ENCODE peak calls at places on chromosome 7, in seven cellular contexts. J is IMR-90, C is H1, E is H9, W is mesendoderm, T is mesenchymal stem cell, P is trophoblast cell. F is an unnamed sample.

GRCh38 chr7:33805630-33806233 is 99.6 kb upstream of the BMPER start:
- DNase-seq in T (peak), J (peak), E (no peak), W (peak), C (no peak), P (no peak), F (no peak)

GRCh38 chr7:102472126-102473041 is 6.3 kb downstream of the POLR2J start:
- DNase-seq in T (no peak), E (no peak), C (no peak), W (no peak), J (no peak), P (no peak), F (no peak)

GRCh38 chr7:26091933-26092332 is 60.1 kb upstream of the NFE2L3 start:
- DNase-seq in J (peak), E (no peak), C (no peak), T (peak), W (peak), P (no peak), F (no peak)

GRCh38 chr7:22150221-22150620 is 204.5 kb upstream of the CDCA7L start:
- DNase-seq in J (peak), P (peak), C (no peak), E (no peak), W (no peak), T (no peak), F (no peak)

GRCh38 chr7:27846388-27846787 is 106.4 kb downstream of the TAX1BP1 start:
- DNase-seq in T (no peak), J (peak), E (no peak), W (no peak), P (no peak), C (no peak), F (no peak)

GRCh38 chr7:134571746-134572461 is 23.0 kb downstream of the AKR1B15 start:
- DNase-seq in W (no peak), P (no peak), E (no peak), T (no peak), J (no peak), C (no peak), F (no peak)

GRCh38 chr7:139044813-139045794 is 9.3 kb upstream of the ZC3HAV1L start:
- DNase-seq in J (no peak), C (no peak), E (no peak), T (no peak), W (no peak), P (no peak), F (no peak)

GRCh38 chr7:20236790-20237189 is 19.6 kb upstream of the MACC1 start:
- DNase-seq in W (no peak), C (no peak), P (peak), T (no peak), E (no peak), J (peak), F (no peak)

GRCh38 chr7:75638607-75639070 is 100.1 kb downstream of the HIP1 start:
- DNase-seq in J (peak), W (peak), P (no peak), E (peak), T (peak), C (no peak), F (peak)

GRCh38 chr7:45593877-45594276 is 19.7 kb downstream of the ADCY1 start:
- DNase-seq in C (no peak), T (no peak), P (no peak), E (peak), W (no peak), J (no peak), F (no peak)

GRCh38 chr7:159049266-159050025 is 95.2 kb downstream of the VIPR2 start:
- DNase-seq in E (peak), W (no peak), C (no peak), J (no peak), P (peak), T (no peak), F (no peak)

GRCh38 chr7:36827914-36828313 is 103.6 kb upstream of the AOAH start:
- DNase-seq in W (no peak), E (no peak), J (no peak), T (no peak), C (no peak), P (no peak), F (no peak)

GRCh38 chr7:12321248-12321647 is 82.4 kb downstream of the VWDE start:
- DNase-seq in J (peak), C (no peak), W (peak), P (no peak), E (no peak), T (no peak), F (no peak)

GRCh38 chr7:124781418-124781817 is 15.8 kb upstream of the GPR37 start:
- DNase-seq in T (peak), W (no peak), P (no peak), C (no peak), J (peak), E (no peak), F (no peak)

GRCh38 chr7:106820321-106821217 is 44.5 kb upstream of the PIK3CG start:
- DNase-seq in J (no peak), T (no peak), P (no peak), E (no peak), W (no peak), C (no peak), F (no peak)

GRCh38 chr7:156379242-156380070 is 261.1 kb upstream of the RNF32 start:
- DNase-seq in T (no peak), J (no peak), E (no peak), W (no peak), C (no peak), P (no peak), F (no peak)

GRCh38 chr7:156156734-156157408 is 344.6 kb upstream of the SHH start:
- DNase-seq in P (peak), T (no peak), J (no peak), W (peak), C (peak), E (peak), F (peak)

GRCh38 chr7:8151161-8151560 is 110.8 kb downstream of the ICA1 start:
- DNase-seq in T (no peak), C (no peak), P (no peak), W (no peak), J (no peak), E (no peak), F (no peak)

GRCh38 chr7:142835487-142835886 is 19.4 kb upstream of the EPHB6 start:
- DNase-seq in P (no peak), J (no peak), E (no peak), W (peak), T (no peak), C (no peak), F (no peak)

GRCh38 chr7:29563590-29564454 is at the start of gene PRR15:
- DNase-seq in J (no peak), T (peak), P (peak), W (peak), C (peak), E (peak), F (no peak)

GRCh38 chr7:104179178-104179577 is 28.6 kb downstream of the ORC5 start:
- DNase-seq in T (no peak), P (no peak), W (peak), J (peak), C (no peak), E (no peak), F (no peak)

GRCh38 chr7:108057951-108058391 is 55.0 kb upstream of the LAMB1 start:
- DNase-seq in J (no peak), C (no peak), T (no peak), P (no peak), W (no peak), E (no peak), F (no peak)

GRCh38 chr7:32145911-32146310 is 75.7 kb upstream of the PDE1C start:
- DNase-seq in T (no peak), C (no peak), W (no peak), J (no peak), P (no peak), E (no peak), F (no peak)

GRCh38 chr7:137943132-137943551 is 58.7 kb downstream of the CREB3L2 start:
- DNase-seq in W (peak), J (peak), T (peak), P (no peak), C (no peak), E (no peak), F (no peak)

GRCh38 chr7:39589323-39590111 is 23.3 kb downstream of the YAE1 start:
- DNase-seq in J (peak), E (peak), T (peak), W (peak), C (peak), P (peak), F (peak)

GRCh38 chr7:38834357-38834756 is 74.6 kb downstream of the VPS41 start:
- DNase-seq in P (no peak), T (no peak), C (no peak), E (no peak), J (no peak), W (no peak), F (no peak)

GRCh38 chr7:128419262-128419661 is 9.5 kb upstream of the IMPDH1 start:
- DNase-seq in E (no peak), J (no peak), P (no peak), C (no peak), T (no peak), W (no peak), F (no peak)

GRCh38 chr7:128422037-128422436 is 12.3 kb upstream of the IMPDH1 start:
- DNase-seq in W (no peak), T (no peak), J (no peak), E (no peak), C (no peak), P (no peak), F (no peak)

GRCh38 chr7:128420773-128421172 is 11.0 kb upstream of the IMPDH1 start:
- DNase-seq in E (no peak), J (no peak), T (no peak), P (no peak), C (no peak), W (no peak), F (no peak)

GRCh38 chr7:128422856-128423255 is 13.1 kb upstream of the IMPDH1 start:
- DNase-seq in T (no peak), P (no peak), C (no peak), E (no peak), J (no peak), W (no peak), F (no peak)

GRCh38 chr7:128421384-128421783 is 11.6 kb upstream of the IMPDH1 start:
- DNase-seq in E (no peak), P (no peak), J (no peak), T (no peak), C (no peak), W (no peak), F (no peak)
- H3K4ac ChIP-seq in E (no peak), P (no peak), J (no peak), T (no peak), C (no peak), W (no peak), F (no peak)

GRCh38 chr7:16773884-16774283 is 20.3 kb downstream of the TSPAN13 start:
- DNase-seq in T (no peak), E (no peak), J (no peak), P (no peak), C (no peak), W (no peak), F (no peak)

GRCh38 chr7:16774294-16774693 is 20.7 kb downstream of the TSPAN13 start:
- DNase-seq in W (no peak), P (no peak), E (no peak), C (no peak), J (no peak), T (no peak), F (no peak)

GRCh38 chr7:16778479-16778878 is 24.9 kb downstream of the TSPAN13 start:
- DNase-seq in T (no peak), P (peak), J (no peak), C (no peak), W (peak), E (no peak), F (no peak)

GRCh38 chr7:16774986-16775385 is 21.4 kb downstream of the TSPAN13 start:
- DNase-seq in C (no peak), T (no peak), J (no peak), E (no peak), W (no peak), P (no peak), F (no peak)

GRCh38 chr7:16776053-16776452 is 22.5 kb downstream of the TSPAN13 start:
- DNase-seq in C (no peak), P (no peak), J (no peak), W (peak), T (no peak), E (no peak), F (no peak)
- H3K23ac ChIP-seq in C (no peak), P (no peak), J (no peak), W (no peak), T (no peak), E (no peak), F (no peak)

DNA sequence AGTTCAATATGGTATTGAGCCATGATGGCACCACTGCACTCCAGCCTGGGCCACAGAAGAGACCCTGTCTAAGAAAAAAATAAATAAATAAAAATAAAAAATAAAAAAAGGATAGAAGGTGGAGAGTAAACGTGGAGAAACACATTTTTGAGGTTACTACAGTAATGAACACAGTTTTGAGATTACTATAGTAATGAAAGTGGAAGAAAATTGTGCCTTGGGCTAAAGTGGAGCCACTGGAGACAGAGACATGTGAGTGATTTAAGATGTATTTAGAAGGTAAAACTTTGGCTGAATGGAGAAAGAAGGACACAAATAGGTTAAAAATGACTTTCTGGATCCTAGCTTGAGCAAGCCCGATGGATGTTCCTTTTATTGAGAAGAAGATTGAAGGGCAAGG is 76.8 kb downstream of the HGF start:
- DNase-seq in W (no peak), J (no peak), T (no peak), E (no peak), C (no peak), P (no peak), F (no peak)
- H3K4ac ChIP-seq in W (no peak), J (peak), T (peak), E (no peak), C (no peak), P (no peak), F (no peak)

DNA sequence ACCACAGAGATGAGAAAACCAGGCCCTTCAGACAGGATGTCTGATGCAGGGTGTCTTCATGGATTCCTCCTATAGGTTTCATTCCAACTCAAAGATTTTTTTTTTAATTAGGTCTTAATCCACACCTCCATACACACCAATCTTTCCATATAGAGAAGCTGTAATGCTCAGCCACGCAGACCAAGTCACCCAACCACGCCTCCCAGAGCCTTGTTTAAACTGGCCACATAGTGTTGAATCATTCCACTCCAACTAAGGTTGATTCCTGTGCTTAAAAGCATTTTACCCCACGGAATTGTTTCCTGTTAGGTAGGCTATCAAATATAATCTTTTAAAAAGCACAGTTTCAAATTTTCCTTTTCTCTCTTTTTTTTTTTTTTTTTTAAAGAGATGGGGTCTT is 153.6 kb downstream of the TYW1B start:
- DNase-seq in E (no peak), J (no peak), T (no peak), W (no peak), P (no peak), C (no peak), F (no peak)
- H3K23ac ChIP-seq in E (no peak), J (no peak), T (no peak), W (no peak), P (no peak), C (no peak), F (no peak)

DNA sequence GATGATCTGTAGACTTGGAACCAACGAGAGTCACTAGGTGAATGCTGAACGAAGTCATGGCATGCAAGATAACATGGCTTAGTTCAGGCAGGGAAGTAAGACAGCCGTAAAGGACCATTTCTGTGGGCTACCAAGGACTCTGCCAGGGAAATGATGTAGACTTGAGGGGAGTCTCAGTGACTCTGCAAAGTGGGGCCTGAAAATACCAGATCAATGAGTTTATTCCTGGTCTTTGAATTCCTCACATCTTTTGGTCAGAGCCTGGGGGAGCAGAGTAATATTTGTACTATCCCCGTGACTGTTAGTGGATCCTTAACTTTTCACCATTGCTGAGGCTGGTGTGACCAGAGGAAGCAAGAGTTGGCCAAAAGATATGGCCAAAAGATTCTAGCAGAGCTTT is 60.7 kb upstream of the INHBA start:
- DNase-seq in T (no peak), E (no peak), P (no peak), C (no peak), J (peak), W (no peak), F (no peak)
- H3K4ac ChIP-seq in T (no peak), E (no peak), P (no peak), C (no peak), J (no peak), W (no peak), F (no peak)

GRCh38 chr7:47394751-47395252 is 187.1 kb downstream of the TNS3 start:
- DNase-seq in J (no peak), T (no peak), W (no peak), P (no peak), E (no peak), C (no peak), F (no peak)
- H3K23ac ChIP-seq in J (no peak), T (no peak), W (no peak), P (no peak), E (no peak), C (no peak), F (no peak)

GRCh38 chr7:51645298-51645697 is 328.7 kb upstream of the COBL start:
- DNase-seq in C (peak), T (no peak), W (peak), P (no peak), E (no peak), J (no peak), F (peak)
- H3K4ac ChIP-seq in C (no peak), T (no peak), W (no peak), P (no peak), E (no peak), J (no peak), F (no peak)

GRCh38 chr7:152467225-152467624 is 31.4 kb upstream of the KMT2C start:
- DNase-seq in C (no peak), E (no peak), T (no peak), J (no peak), W (no peak), P (no peak), F (no peak)

GRCh38 chr7:152465118-152465387 is 29.2 kb upstream of the KMT2C start:
- DNase-seq in P (no peak), W (no peak), J (no peak), C (no peak), T (no peak), E (no peak), F (no peak)

GRCh38 chr7:152462995-152463713 is 27.4 kb upstream of the KMT2C start:
- DNase-seq in C (no peak), P (peak), J (peak), E (no peak), W (peak), T (peak), F (peak)

GRCh38 chr7:152464312-152465117 is 28.7 kb upstream of the KMT2C start:
- DNase-seq in P (peak), C (no peak), W (peak), T (peak), J (peak), E (peak), F (peak)

GRCh38 chr7:152463714-152464311 is 28.0 kb upstream of the KMT2C start:
- DNase-seq in J (peak), E (peak), P (peak), C (peak), T (peak), W (peak), F (peak)
- H3K23ac ChIP-seq in J (no peak), E (no peak), P (no peak), C (no peak), T (no peak), W (no peak), F (peak)

DNA sequence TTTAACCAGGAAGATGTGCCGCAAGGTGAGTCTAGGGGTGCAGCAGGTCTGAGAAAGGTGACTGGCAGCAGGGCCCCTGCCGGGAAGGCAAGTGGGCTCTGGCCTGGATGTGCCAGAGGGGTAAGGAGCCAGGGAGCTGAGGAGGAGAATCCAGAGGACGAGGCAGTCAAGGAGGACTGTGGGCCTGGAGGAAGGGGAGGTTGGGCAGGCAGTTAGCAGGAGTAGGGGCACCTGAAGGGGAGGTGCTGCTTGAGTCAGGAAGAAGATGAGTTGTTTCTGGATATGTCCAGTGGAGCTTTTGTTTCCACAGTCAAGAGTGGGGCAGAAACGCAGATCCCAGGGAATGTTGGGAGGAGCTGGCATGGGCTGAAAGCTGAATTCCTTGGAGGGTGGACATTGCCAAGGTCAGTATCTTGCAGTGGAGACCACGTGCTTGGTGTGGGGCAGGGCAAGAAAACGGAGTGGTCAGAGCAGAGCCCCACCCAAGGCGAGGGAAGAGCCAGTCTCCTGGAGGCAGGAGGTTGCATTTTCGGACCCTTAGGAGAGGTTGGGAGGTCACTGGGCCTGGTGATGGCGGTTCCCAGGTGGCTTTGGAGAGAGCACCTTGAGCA is 34.0 kb downstream of the MINDY4 start:
- DNase-seq in E (no peak), J (no peak), P (no peak), W (no peak), T (no peak), C (no peak), F (no peak)
- H3K4ac ChIP-seq in E (no peak), J (peak), P (no peak), W (no peak), T (peak), C (no peak), F (no peak)

F was measured in neuronal stem cell.